ENCODE peak calls at places on chromosomes 1 and 21, in seven cellular contexts. O is epithelial cell of esophagus; D is fibroblast of the aortic adventitia; L is naive thymus-derived CD4-positive, alpha-beta T cell; G is AG08395; N is dorsolateral prefrontal cortex; I is A549. Z is an unnamed sample.

GRCh38 chr1:170590921-170591705 is 59.1 kb downstream of the GORAB start:
- DNase-seq in I (no peak), D (no peak), G (no peak), L (no peak), O (no peak), N (no peak), Z (no peak)

GRCh38 chr1:145959957-145960467 is 2.2 kb upstream of the LIX1L start:
- DNase-seq in O (no peak), L (no peak), D (no peak), G (no peak), I (no peak), N (no peak), Z (no peak)

GRCh38 chr1:218717611-218718010 is 372.5 kb downstream of the TGFB2 start:
- DNase-seq in N (no peak), G (peak; percentile 27), O (no peak), L (no peak), D (peak; percentile 81), I (no peak), Z (peak; percentile 62)

GRCh38 chr1:145992502-145992936 is 3.9 kb downstream of the TXNIP start:
- DNase-seq in O (no peak), N (no peak), G (no peak), D (no peak), I (no peak), L (no peak), Z (no peak)

GRCh38 chr1:9628541-9629444 is 22.7 kb upstream of the PIK3CD start:
- DNase-seq in N (no peak), G (no peak), I (no peak), D (no peak), O (no peak), L (peak; percentile 75), Z (no peak)

GRCh38 chr1:6354659-6355317 is 38.8 kb downstream of the ACOT7 start:
- DNase-seq in I (no peak), N (no peak), L (no peak), G (no peak), O (no peak), D (no peak), Z (no peak)

GRCh38 chr1:10283318-10283984 is 73.1 kb downstream of the KIF1B start:
- DNase-seq in N (no peak), O (no peak), G (no peak), I (no peak), D (no peak), L (no peak), Z (no peak)

GRCh38 chr21:20207335-20207734 is 790.9 kb upstream of the NCAM2 start:
- DNase-seq in I (no peak), N (no peak), L (no peak), G (no peak), O (no peak), D (no peak), Z (no peak)

GRCh38 chr1:15303912-15304311 is 56.9 kb downstream of the FHAD1 start:
- DNase-seq in G (no peak), O (no peak), N (no peak), I (no peak), D (no peak), L (no peak), Z (no peak)

GRCh38 chr1:27785763-27786162 is 12.7 kb downstream of the STX12 start:
- DNase-seq in L (no peak), G (peak; percentile 60), N (no peak), D (peak; percentile 36), O (peak; percentile 80), I (no peak), Z (peak; percentile 28)

GRCh38 chr1:240766831-240767230 is 154.9 kb upstream of the GREM2 start:
- DNase-seq in O (peak; percentile 5), L (no peak), I (no peak), G (peak; percentile 36), D (peak; percentile 8), N (no peak), Z (peak; percentile 21)

GRCh38 chr1:224500802-224501201 is 66.2 kb upstream of the WDR26 start:
- DNase-seq in L (no peak), D (no peak), I (no peak), G (no peak), O (no peak), N (no peak), Z (no peak)

GRCh38 chr1:62436039-62436465 is 797 bp upstream of the USP1 start:
- DNase-seq in O (peak; percentile 99), L (no peak), G (no peak), N (peak; percentile 92), D (no peak), I (no peak), Z (no peak)

GRCh38 chr21:31750843-31751242 is 18.9 kb upstream of the SCAF4 start:
- DNase-seq in L (no peak), O (peak; percentile 63), I (peak; percentile 6), N (no peak), G (peak; percentile 39), D (peak; percentile 63), Z (no peak)

GRCh38 chr21:44871576-44872265 is 1.8 kb downstream of the PTTG1IP start:
- DNase-seq in O (peak; percentile 94), G (peak; percentile 79), L (no peak), N (peak; percentile 38), I (no peak), D (peak; percentile 91), Z (peak; percentile 82)

GRCh38 chr1:229430761-229431269 is 3.1 kb downstream of the ACTA1 start:
- DNase-seq in G (peak; percentile 69), I (no peak), O (peak; percentile 58), L (no peak), N (no peak), D (peak; percentile 35), Z (peak; percentile 54)

GRCh38 chr1:116711061-116711582 is 43.1 kb upstream of the CD2 start:
- DNase-seq in N (no peak), G (no peak), D (no peak), I (no peak), O (peak; percentile 77), L (no peak), Z (no peak)

GRCh38 chr1:97392701-97393100 is 528.1 kb downstream of the DPYD start:
- DNase-seq in O (no peak), I (no peak), D (peak; percentile 53), L (no peak), N (no peak), G (no peak), Z (no peak)

GRCh38 chr1:110084226-110085078 is 14.0 kb upstream of the ALX3 start:
- DNase-seq in N (no peak), I (no peak), O (peak; percentile 33), L (no peak), D (peak; percentile 66), G (peak; percentile 63), Z (peak; percentile 61)

GRCh38 chr1:68232354-68233148 is at the start of gene WLS:
- DNase-seq in N (peak; percentile 82), I (peak; percentile 47), D (peak; percentile 80), L (no peak), O (peak; percentile 74), G (peak; percentile 71), Z (peak; percentile 80)

GRCh38 chr1:116665001-116665400 is 2.5 kb downstream of the IGSF3 start:
- DNase-seq in O (no peak), L (no peak), D (no peak), G (no peak), N (no peak), I (no peak), Z (no peak)

GRCh38 chr1:27299385-27300252 is 22.3 kb upstream of the TMEM222 start:
- DNase-seq in D (peak; percentile 97), G (peak; percentile 98), L (no peak), O (peak; percentile 100), N (peak; percentile 71), I (no peak), Z (peak; percentile 100)

GRCh38 chr1:93733340-93733739 is 51.7 kb upstream of the BCAR3 start:
- DNase-seq in I (no peak), G (no peak), O (no peak), N (no peak), D (no peak), L (no peak), Z (no peak)

GRCh38 chr1:30888391-30888790 is 20.2 kb downstream of the SDC3 start:
- DNase-seq in I (no peak), L (no peak), N (peak; percentile 73), G (peak; percentile 92), D (peak; percentile 95), O (no peak), Z (peak; percentile 96)

GRCh38 chr1:36486436-36487335 is 4.0 kb upstream of the CSF3R start:
- DNase-seq in G (no peak), D (no peak), I (peak; percentile 28), O (peak; percentile 49), L (no peak), N (no peak), Z (peak; percentile 72)

GRCh38 chr1:153505576-153505975 is 30.2 kb downstream of the S100A6 start:
- DNase-seq in N (no peak), O (no peak), G (peak; percentile 30), I (no peak), D (no peak), L (no peak), Z (no peak)

GRCh38 chr1:107776898-107777663 is 187.9 kb downstream of the VAV3 start:
- DNase-seq in D (no peak), N (no peak), L (no peak), G (no peak), O (no peak), I (no peak), Z (no peak)

GRCh38 chr1:218498061-218498938 is 153.2 kb downstream of the TGFB2 start:
- DNase-seq in I (no peak), D (peak; percentile 32), N (no peak), L (no peak), O (peak; percentile 73), G (peak; percentile 61), Z (peak; percentile 73)

GRCh38 chr1:6587261-6588005 is 7.6 kb downstream of the ZBTB48 start:
- DNase-seq in G (no peak), L (no peak), O (peak; percentile 50), D (no peak), N (peak; percentile 75), I (no peak), Z (no peak)

GRCh38 chr1:9292361-9293240 is at the start of gene SPSB1:
- DNase-seq in O (peak; percentile 83), L (peak; percentile 30), G (peak; percentile 65), D (peak; percentile 81), N (peak; percentile 71), I (no peak), Z (peak; percentile 85)

GRCh38 chr1:147851149-147851548 is 51.4 kb upstream of the GJA8 start:
- DNase-seq in D (no peak), L (no peak), N (no peak), O (peak; percentile 63), I (no peak), G (no peak), Z (peak; percentile 60)

GRCh38 chr21:25934130-25934529 is 199.4 kb downstream of the GABPA start:
- DNase-seq in G (no peak), O (no peak), N (no peak), D (peak; percentile 84), I (no peak), L (no peak), Z (peak; percentile 90)

GRCh38 chr1:21239181-21239580 is 51.1 kb downstream of the ECE1 start:
- DNase-seq in O (no peak), D (no peak), I (no peak), G (no peak), L (no peak), N (no peak), Z (no peak)

GRCh38 chr1:219669042-219669441 is 56.1 kb upstream of the ZC3H11B start:
- DNase-seq in N (no peak), I (no peak), O (no peak), D (no peak), L (no peak), G (no peak), Z (no peak)

GRCh38 chr1:28811766-28812668 is at the start of gene OPRD1:
- DNase-seq in L (no peak), O (no peak), N (no peak), I (no peak), G (no peak), D (no peak), Z (no peak)